ENCODE peak calls at places on chromosomes 13 and 19, in seven cellular contexts. O is HCT116, C is H1, E is HepG2, M is SK-N-SH, D is GM12878, L is T47D. K is an unnamed sample.

GRCh38 chr19:22634450-22634827 is 315 bp downstream of the ZNF492 start:
- DNase-seq in C (no peak), D (no peak), O (no peak), M (peak), L (no peak), E (no peak), K (no peak)

GRCh38 chr13:79724348-79725103 is 243.6 kb downstream of the NDFIP2 start:
- DNase-seq in L (no peak), C (no peak), M (no peak), D (no peak), O (no peak), E (peak), K (no peak)

GRCh38 chr19:37905936-37906867 is at the start of gene WDR87:
- DNase-seq in M (peak), O (no peak), D (no peak), L (peak), E (peak), C (no peak), K (peak)

GRCh38 chr19:38134538-38135149 is 89.4 kb downstream of the DPF1 start:
- DNase-seq in L (peak), C (peak), O (no peak), D (no peak), M (peak), E (peak), K (peak)

GRCh38 chr19:45767410-45767880 is 1.6 kb downstream of the SIX5 start:
- DNase-seq in O (no peak), C (no peak), D (no peak), E (peak), M (no peak), L (peak), K (peak)

GRCh38 chr13:62544928-62545327 is 1129.3 kb upstream of the PCDH20 start:
- DNase-seq in O (no peak), C (no peak), D (no peak), M (no peak), E (no peak), L (no peak), K (no peak)

GRCh38 chr19:16216744-16217670 is 19.3 kb downstream of the AP1M1 start:
- DNase-seq in C (no peak), O (no peak), D (no peak), L (no peak), M (peak), E (no peak), K (no peak)

GRCh38 chr19:2663920-2664571 is 38.4 kb downstream of the GNG7 start:
- DNase-seq in C (no peak), O (no peak), L (no peak), M (peak), D (no peak), E (no peak), K (peak)

GRCh38 chr19:16252459-16253205 is 54.9 kb downstream of the AP1M1 start:
- DNase-seq in E (no peak), M (peak), C (no peak), D (peak), O (no peak), L (no peak), K (no peak)

GRCh38 chr13:59236309-59236939 is 927.3 kb downstream of the DIAPH3 start:
- DNase-seq in L (no peak), D (no peak), C (no peak), E (no peak), M (peak), O (no peak), K (no peak)

GRCh38 chr13:106104281-106104901 is 431.1 kb downstream of the EFNB2 start:
- DNase-seq in O (peak), M (no peak), E (no peak), D (no peak), L (no peak), C (no peak), K (no peak)

GRCh38 chr19:2389594-2389993 is 29.5 kb downstream of the TMPRSS9 start:
- DNase-seq in C (no peak), L (no peak), M (no peak), E (no peak), O (no peak), D (no peak), K (no peak)

GRCh38 chr19:2341987-2342386 is 13.5 kb downstream of the SPPL2B start:
- DNase-seq in M (no peak), D (no peak), C (no peak), O (no peak), L (no peak), E (no peak), K (no peak)

GRCh38 chr13:108115739-108116138 is 99.6 kb downstream of the LIG4 start:
- DNase-seq in E (no peak), M (no peak), L (no peak), D (no peak), C (no peak), O (no peak), K (no peak)

GRCh38 chr13:40120781-40121180 is 465.3 kb downstream of the COG6 start:
- DNase-seq in D (no peak), M (no peak), C (no peak), E (no peak), O (no peak), L (no peak), K (no peak)

DNA sequence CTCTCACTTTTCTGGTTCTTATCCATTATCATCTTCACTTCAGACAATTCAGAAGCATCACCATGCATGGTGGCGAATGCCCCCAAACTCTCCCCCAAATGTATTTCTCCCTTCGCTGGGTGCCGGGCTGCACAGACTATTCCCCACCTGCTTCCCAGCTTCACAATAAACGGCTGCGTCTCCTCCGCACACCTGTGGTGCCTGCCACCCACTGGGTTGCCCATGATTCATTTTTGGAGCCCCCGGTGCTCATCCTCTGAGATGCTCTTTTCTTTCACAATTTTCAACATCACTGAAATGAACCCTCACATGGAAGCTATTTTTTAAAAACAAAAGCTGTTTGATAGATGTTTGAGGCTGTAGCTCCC is 2.8 kb upstream of the F10 start:
- DNase-seq in C (no peak), M (no peak), E (no peak), D (no peak), O (no peak), L (no peak), K (no peak)
- TF ChIP-seq JUND in C (no peak), M (no peak), E (no peak), D (no peak), O (no peak), L (no peak), K (no peak)

GRCh38 chr13:31803327-31803726 is 64.0 kb downstream of the RXFP2 start:
- DNase-seq in O (no peak), C (no peak), D (no peak), E (no peak), L (no peak), M (no peak), K (no peak)

DNA sequence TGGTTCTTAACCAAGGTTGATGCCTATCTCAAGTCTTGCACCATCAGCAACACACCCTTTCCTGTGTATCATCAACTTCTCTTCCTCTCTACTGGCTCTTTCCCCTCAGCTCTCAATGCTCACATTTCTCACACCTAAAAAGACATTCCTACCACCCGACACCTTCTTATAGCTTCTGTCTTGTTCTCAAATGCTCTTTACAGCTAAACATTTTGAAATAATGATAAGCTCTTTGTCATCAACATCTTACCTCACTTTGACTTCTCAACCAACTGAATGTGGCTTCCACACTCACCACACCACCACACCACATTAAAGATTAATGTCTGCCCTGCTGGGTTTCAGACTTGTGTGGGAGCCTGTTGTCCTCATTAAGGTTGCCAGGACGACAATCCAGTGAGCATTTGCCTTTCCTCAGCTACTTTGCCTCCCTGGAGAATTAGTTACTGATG is 67.8 kb downstream of the RXFP2 start:
- DNase-seq in M (no peak), L (no peak), O (no peak), C (no peak), E (no peak), D (no peak), K (no peak)
- TF ChIP-seq JUND in M (no peak), L (no peak), O (no peak), C (no peak), E (no peak), D (no peak), K (no peak)

GRCh38 chr13:77489566-77490337 is 45.8 kb upstream of the SCEL start:
- DNase-seq in M (no peak), D (no peak), C (no peak), E (no peak), O (no peak), L (no peak), K (no peak)

GRCh38 chr13:77494226-77494625 is 41.3 kb upstream of the SCEL start:
- DNase-seq in D (no peak), M (no peak), L (no peak), C (no peak), O (no peak), E (no peak), K (no peak)

GRCh38 chr13:77492982-77493381 is 42.5 kb upstream of the SCEL start:
- DNase-seq in O (peak), C (no peak), E (peak), D (no peak), M (peak), L (peak), K (no peak)
- TF ChIP-seq JUND in O (no peak), C (no peak), E (no peak), D (no peak), M (no peak), L (no peak), K (no peak)

DNA sequence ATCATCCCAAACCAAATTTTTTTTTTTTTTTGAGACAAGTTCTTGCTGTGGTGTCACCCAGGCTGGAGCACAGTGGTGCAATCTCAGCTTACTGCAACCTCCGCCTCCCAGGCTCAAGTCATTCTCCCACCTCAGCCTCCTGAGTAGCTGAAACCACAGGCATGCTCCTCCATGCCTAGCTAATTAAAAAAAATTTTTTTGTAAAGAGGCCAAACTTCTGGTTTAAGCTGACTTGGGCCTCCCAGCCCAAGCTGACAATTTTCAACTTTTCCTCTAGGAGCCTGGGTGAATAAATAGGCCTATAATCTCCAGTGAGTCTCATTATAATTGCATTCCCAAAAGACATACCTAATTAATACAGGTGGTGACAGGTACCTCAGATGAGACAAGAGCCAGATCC is 22.1 kb upstream of the OLFM2 start:
- DNase-seq in D (no peak), L (no peak), M (no peak), C (no peak), E (no peak), O (no peak), K (no peak)
- TF ChIP-seq JUND in D (no peak), L (no peak), M (no peak), C (no peak), E (no peak), O (no peak), K (no peak)

GRCh38 chr13:112930192-112930591 is 38.8 kb upstream of the MCF2L start:
- DNase-seq in M (no peak), O (no peak), L (no peak), D (no peak), E (no peak), C (no peak), K (no peak)

GRCh38 chr13:112928958-112929777 is 39.8 kb upstream of the MCF2L start:
- DNase-seq in D (no peak), E (peak), M (peak), L (no peak), O (no peak), C (no peak), K (no peak)

GRCh38 chr13:112932971-112933370 is 36.0 kb upstream of the MCF2L start:
- DNase-seq in C (no peak), E (no peak), L (no peak), O (no peak), M (no peak), D (no peak), K (no peak)

GRCh38 chr13:112929778-112930055 is 39.3 kb upstream of the MCF2L start:
- DNase-seq in M (no peak), C (no peak), L (no peak), O (no peak), E (no peak), D (no peak), K (no peak)

DNA sequence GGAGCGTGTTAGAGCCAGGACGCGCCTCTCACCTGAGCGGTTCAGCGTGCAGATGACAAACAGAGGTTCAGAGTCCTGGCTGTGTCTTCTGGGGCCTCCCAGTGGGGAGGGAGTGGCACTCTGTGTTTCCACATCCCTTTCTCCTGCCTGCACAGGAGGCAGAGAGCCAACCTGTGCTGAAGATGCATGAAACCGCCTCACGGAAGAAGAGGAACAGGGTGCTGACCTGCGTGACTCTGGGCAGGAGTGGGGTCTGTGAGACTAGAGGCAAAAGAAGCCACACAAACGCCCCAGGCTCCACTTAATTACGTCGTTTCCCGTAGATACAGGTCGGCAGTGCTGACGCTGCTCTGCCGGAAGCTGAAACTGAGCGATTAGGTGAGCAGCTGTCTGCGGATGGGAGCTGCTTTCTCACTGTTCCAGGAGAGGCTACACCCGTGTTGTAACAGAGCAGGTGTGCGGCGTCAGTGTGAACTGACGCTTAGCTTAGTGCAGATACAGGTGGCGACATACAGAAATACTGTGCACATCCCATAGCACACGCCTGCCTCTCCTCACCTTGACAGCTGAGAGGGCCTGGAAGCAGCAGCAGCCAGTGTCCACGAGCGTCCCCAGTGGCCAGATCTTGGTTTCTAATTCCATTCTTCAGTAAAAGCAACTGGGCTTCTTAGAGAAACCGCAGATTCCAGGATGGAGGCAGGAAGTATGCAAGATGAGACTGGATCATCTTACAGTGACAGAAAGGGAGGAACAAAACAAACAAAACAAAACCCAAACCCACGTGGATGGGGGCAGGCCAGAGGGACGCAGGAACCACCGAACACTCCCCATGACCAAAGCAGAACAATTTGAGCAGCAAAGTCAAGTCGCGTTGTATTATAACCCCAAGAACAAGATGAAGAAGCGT is 37.7 kb upstream of the MCF2L start:
- DNase-seq in L (peak), E (peak), M (peak), C (no peak), O (peak), D (no peak), K (peak)
- TF ChIP-seq JUND in L (no peak), E (no peak), M (no peak), C (no peak), O (no peak), D (no peak), K (no peak)

GRCh38 chr13:30314069-30314468 is 6.7 kb upstream of the KATNAL1 start:
- DNase-seq in D (no peak), M (no peak), E (no peak), L (no peak), C (no peak), O (no peak), K (no peak)

GRCh38 chr13:30312859-30313258 is 5.5 kb upstream of the KATNAL1 start:
- DNase-seq in M (no peak), D (no peak), E (no peak), C (no peak), O (no peak), L (no peak), K (no peak)

GRCh38 chr13:30318026-30318425 is 10.7 kb upstream of the KATNAL1 start:
- DNase-seq in C (no peak), E (no peak), L (no peak), M (no peak), O (no peak), D (no peak), K (no peak)

GRCh38 chr13:30314562-30314961 is 7.2 kb upstream of the KATNAL1 start:
- DNase-seq in C (no peak), E (no peak), M (no peak), O (no peak), L (no peak), D (no peak), K (no peak)

DNA sequence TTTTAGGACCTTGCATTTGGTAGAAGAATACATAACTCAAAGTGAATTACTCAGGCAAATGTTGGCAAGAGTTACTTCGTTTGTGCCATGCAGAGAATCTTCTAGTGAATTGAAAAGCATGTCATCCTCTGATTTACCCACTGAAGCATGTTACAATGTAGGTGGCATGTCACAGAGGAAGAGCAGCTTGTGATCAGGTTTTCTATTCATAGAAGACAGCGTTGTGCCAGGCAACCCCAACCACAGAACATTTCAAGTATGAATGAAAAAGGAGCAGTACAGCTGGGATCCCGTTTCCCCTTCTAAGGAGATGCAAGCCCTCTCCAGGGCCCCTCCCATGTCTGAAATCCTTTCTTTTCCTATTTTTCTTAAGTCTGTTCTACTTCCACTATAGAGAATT is 6.0 kb upstream of the KATNAL1 start:
- DNase-seq in C (no peak), M (no peak), O (no peak), E (no peak), L (no peak), D (no peak), K (no peak)
- TF ChIP-seq JUND in C (no peak), M (no peak), O (no peak), E (no peak), L (no peak), D (no peak), K (no peak)

GRCh38 chr19:30276312-30276884 is 95.8 kb upstream of the ZNF536 start:
- DNase-seq in E (no peak), M (no peak), D (no peak), O (no peak), L (no peak), C (no peak), K (no peak)
- TF ChIP-seq JUND in E (no peak), M (no peak), D (no peak), O (no peak), L (no peak), C (no peak), K (no peak)

DNA sequence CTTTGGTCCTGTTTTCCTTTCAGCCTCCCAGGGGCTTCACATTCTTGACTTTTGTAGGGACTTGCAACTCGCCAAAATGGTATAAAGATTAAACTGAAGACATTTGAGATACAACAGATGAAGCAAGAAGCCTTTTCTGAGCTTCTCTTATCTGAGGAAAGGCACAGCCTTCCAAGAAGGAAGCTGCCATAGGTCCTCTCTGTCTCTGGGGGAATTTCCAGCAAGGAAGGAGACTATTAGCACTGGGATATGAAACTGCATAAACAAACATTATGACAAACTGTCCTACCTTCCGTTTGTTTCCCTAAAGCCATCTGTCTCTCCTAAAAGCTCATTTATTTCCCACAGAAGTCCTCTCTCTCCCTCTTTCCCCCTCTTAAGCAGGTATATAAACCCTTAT is 39.3 kb downstream of the TGDS start:
- DNase-seq in O (no peak), D (no peak), L (no peak), E (no peak), C (no peak), M (no peak), K (no peak)
- TF ChIP-seq JUND in O (no peak), D (no peak), L (no peak), E (no peak), C (no peak), M (no peak), K (no peak)

GRCh38 chr19:10332158-10332964 is 968 bp downstream of the RAVER1 start:
- DNase-seq in L (no peak), O (no peak), C (no peak), M (no peak), D (no peak), E (peak), K (peak)
- TF ChIP-seq JUND in L (no peak), O (no peak), C (no peak), M (no peak), D (no peak), E (no peak), K (no peak)

DNA sequence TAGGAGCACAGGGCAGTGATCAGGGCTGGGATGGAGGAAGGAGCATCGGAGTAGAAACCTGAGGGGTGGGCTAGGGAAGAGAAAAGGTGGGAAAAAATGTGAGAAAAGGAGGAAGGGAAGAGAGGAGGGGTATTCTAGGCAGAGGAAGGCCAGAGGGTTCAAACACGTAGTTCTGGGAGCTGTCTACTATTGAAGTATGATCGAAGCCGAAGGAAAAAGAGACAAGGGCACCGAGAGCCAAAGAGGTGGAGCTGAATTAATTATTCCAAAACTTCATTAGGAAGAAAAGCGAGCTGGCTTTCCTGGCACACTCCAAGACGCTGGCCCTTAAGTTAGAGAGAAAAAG is 7.8 kb downstream of the DLL3 start:
- DNase-seq in C (no peak), M (no peak), L (no peak), D (no peak), O (no peak), E (no peak), K (no peak)
- TF ChIP-seq JUND in C (no peak), M (no peak), L (no peak), D (no peak), O (no peak), E (no peak), K (no peak)